ENCODE peak calls at places on chromosome 21, in seven cellular contexts. U is GM04504; D is activated CD4-positive, alpha-beta T cell treated with anti-CD3 and anti-CD28 coated beads, Interleukin-2, amount 50 U/mL, for 48 hours; I is neural crest cell; S is NCI-H1694; G is activated gamma-delta T cell treated with anti-CD3 and anti-CD28 coated beads, Interleukin-2, amount 50 U/mL, for 16 hours; W is NCI-H748 treated with DMSO at 0.1 percent for 48 hours. X is an unnamed sample.

GRCh38 chr21:45506836-45507522 is 35.3 kb downstream of the SLC19A1 start:
- DNase-seq in U (no peak), D (no peak), I (no peak), S (no peak), G (no peak), W (no peak), X (peak)

GRCh38 chr21:42614811-42615342 is 38.5 kb upstream of the PDE9A start:
- DNase-seq in U (no peak), D (peak), I (no peak), S (no peak), G (no peak), W (no peak), X (peak)

GRCh38 chr21:28644762-28645161 is 347.9 kb downstream of the LTN1 start:
- DNase-seq in U (no peak), D (no peak), I (no peak), S (no peak), G (no peak), W (no peak), X (no peak)

GRCh38 chr21:32256873-32257620 is 21.8 kb downstream of the MIS18A start:
- DNase-seq in U (peak), D (no peak), I (no peak), S (peak), G (no peak), W (peak), X (peak)

GRCh38 chr21:34091607-34092006 is 18.2 kb downstream of the MRPS6 start:
- DNase-seq in U (no peak), D (no peak), I (no peak), S (no peak), G (no peak), W (no peak), X (peak)

GRCh38 chr21:42997053-42997452 is 22.7 kb downstream of the PKNOX1 start:
- DNase-seq in U (peak), D (peak), I (no peak), S (no peak), G (no peak), W (no peak), X (no peak)

GRCh38 chr21:45786660-45787059 is 143.1 kb downstream of the PCBP3 start:
- DNase-seq in U (no peak), D (no peak), I (no peak), S (no peak), G (no peak), W (no peak), X (no peak)

GRCh38 chr21:35909456-35910178 is 150.7 kb downstream of the SETD4 start:
- DNase-seq in U (no peak), D (no peak), I (no peak), S (no peak), G (no peak), W (no peak), X (no peak)

GRCh38 chr21:41932576-41933258 is 21.1 kb downstream of the C2CD2 start:
- DNase-seq in U (no peak), D (no peak), I (no peak), S (no peak), G (no peak), W (no peak), X (no peak)

GRCh38 chr21:45505416-45506021 is 36.7 kb downstream of the SLC19A1 start:
- DNase-seq in U (no peak), D (no peak), I (no peak), S (no peak), G (no peak), W (no peak), X (peak)

GRCh38 chr21:25456672-25457071 is 150.6 kb downstream of the MRPL39 start:
- DNase-seq in U (no peak), D (peak), I (no peak), S (no peak), G (no peak), W (no peak), X (no peak)

GRCh38 chr21:38930838-38931237 is 125.1 kb downstream of the ETS2 start:
- DNase-seq in U (peak), D (no peak), I (no peak), S (no peak), G (no peak), W (no peak), X (no peak)

GRCh38 chr21:39874759-39875158 is 7.5 kb downstream of the PCP4 start:
- DNase-seq in U (no peak), D (no peak), I (no peak), S (no peak), G (no peak), W (no peak), X (peak)

GRCh38 chr21:30714946-30715345 is 3.6 kb downstream of the KRTAP21-3 start:
- DNase-seq in U (no peak), D (no peak), I (no peak), S (no peak), G (no peak), W (no peak), X (no peak)

GRCh38 chr21:40165671-40166070 is 298.4 kb downstream of the PCP4 start:
- DNase-seq in U (no peak), D (no peak), I (peak), S (no peak), G (no peak), W (no peak), X (peak)

GRCh38 chr21:41369105-41369914 is 7.5 kb downstream of the MX2 start:
- DNase-seq in U (no peak), D (peak), I (peak), S (no peak), G (no peak), W (no peak), X (peak)

GRCh38 chr21:45034556-45035476 is 39.6 kb upstream of the ADARB1 start:
- DNase-seq in U (no peak), D (no peak), I (no peak), S (no peak), G (no peak), W (no peak), X (no peak)

GRCh38 chr21:42653492-42654061 is at the start of gene PDE9A:
- DNase-seq in U (no peak), D (peak), I (peak), S (no peak), G (no peak), W (peak), X (peak)

GRCh38 chr21:25583370-25584133 is 23.7 kb downstream of the MRPL39 start:
- DNase-seq in U (no peak), D (no peak), I (no peak), S (no peak), G (no peak), W (no peak), X (no peak)

GRCh38 chr21:26982767-26983166 is 15.9 kb upstream of the ADAMTS5 start:
- DNase-seq in U (no peak), D (no peak), I (no peak), S (no peak), G (no peak), W (no peak), X (peak)

GRCh38 chr21:34215911-34216310 is 142.5 kb downstream of the MRPS6 start:
- DNase-seq in U (no peak), D (no peak), I (no peak), S (no peak), G (no peak), W (no peak), X (no peak)

GRCh38 chr21:33578959-33579542 is 9.4 kb downstream of the DONSON start:
- DNase-seq in U (peak), D (no peak), I (no peak), S (no peak), G (no peak), W (no peak), X (no peak)

GRCh38 chr21:40386301-40386911 is 460.6 kb downstream of the DSCAM start:
- DNase-seq in U (no peak), D (peak), I (peak), S (no peak), G (no peak), W (peak), X (peak)

GRCh38 chr21:35294231-35294898 is 245.3 kb upstream of the RUNX1 start:
- DNase-seq in U (no peak), D (no peak), I (no peak), S (peak), G (no peak), W (peak), X (peak)

GRCh38 chr21:46189213-46189958 is 5.1 kb upstream of the SPATC1L start:
- DNase-seq in U (peak), D (no peak), I (no peak), S (peak), G (no peak), W (no peak), X (no peak)

GRCh38 chr21:38819051-38819718 is 13.5 kb downstream of the ETS2 start:
- DNase-seq in U (no peak), D (no peak), I (no peak), S (no peak), G (no peak), W (no peak), X (no peak)

GRCh38 chr21:36710729-36711048 is 11.8 kb downstream of the SIM2 start:
- DNase-seq in U (no peak), D (peak), I (no peak), S (no peak), G (no peak), W (no peak), X (no peak)

GRCh38 chr21:42836402-42836666 is 43.0 kb downstream of the WDR4 start:
- DNase-seq in U (no peak), D (no peak), I (no peak), S (no peak), G (no peak), W (no peak), X (no peak)

GRCh38 chr21:46202592-46203202 is 18.4 kb upstream of the SPATC1L start:
- DNase-seq in U (no peak), D (no peak), I (no peak), S (no peak), G (no peak), W (no peak), X (no peak)

GRCh38 chr21:16218682-16219343 is 489.0 kb downstream of the USP25 start:
- DNase-seq in U (no peak), D (no peak), I (no peak), S (no peak), G (no peak), W (no peak), X (no peak)

X was measured in NCI-H69.